ENCODE peak calls at places on chromosomes 7 and 10, in ten cellular contexts. One of them, this sample, is unnamed.

GRCh38 chr7:87152897-87153641 is 816 bp downstream of the DMTF1 start:
- DNase-seq in cardiac muscle cell: peak; percentile 42
- DNase-seq in CD4-positive, CD25-positive, alpha-beta regulatory T cell: no peak
- DNase-seq in RWPE1: peak; percentile 22
- DNase-seq in uterus: no peak
- DNase-seq in Peyer's patch: peak; percentile 66
- DNase-seq in stomach: peak; percentile 33
- DNase-seq in ovary: peak; percentile 30
- DNase-seq in thyroid gland: peak; percentile 28
- DNase-seq in left ventricle myocardium inferior: peak; percentile 23
- DNase-seq in this sample: peak; percentile 46

GRCh38 chr10:124869941-124870340 is 68.3 kb downstream of the ABRAXAS2 start:
- DNase-seq in uterus: no peak
- DNase-seq in CD4-positive, CD25-positive, alpha-beta regulatory T cell: no peak
- DNase-seq in RWPE1: no peak
- DNase-seq in stomach: no peak
- DNase-seq in ovary: no peak
- DNase-seq in Peyer's patch: no peak
- DNase-seq in left ventricle myocardium inferior: no peak
- DNase-seq in thyroid gland: no peak
- DNase-seq in cardiac muscle cell: no peak
- DNase-seq in this sample: no peak

GRCh38 chr7:132650498-132650897 is 74.2 kb upstream of the PLXNA4 start:
- DNase-seq in uterus: no peak
- DNase-seq in left ventricle myocardium inferior: no peak
- DNase-seq in thyroid gland: no peak
- DNase-seq in RWPE1: peak; percentile 46
- DNase-seq in ovary: no peak
- DNase-seq in stomach: no peak
- DNase-seq in Peyer's patch: no peak
- DNase-seq in CD4-positive, CD25-positive, alpha-beta regulatory T cell: no peak
- DNase-seq in cardiac muscle cell: no peak
- DNase-seq in this sample: no peak

GRCh38 chr10:132036887-132037675 is 28.7 kb upstream of the JAKMIP3 start:
- DNase-seq in ovary: no peak
- DNase-seq in left ventricle myocardium inferior: peak; percentile 34
- DNase-seq in cardiac muscle cell: peak; percentile 26
- DNase-seq in uterus: no peak
- DNase-seq in CD4-positive, CD25-positive, alpha-beta regulatory T cell: no peak
- DNase-seq in stomach: no peak
- DNase-seq in RWPE1: no peak
- DNase-seq in thyroid gland: no peak
- DNase-seq in Peyer's patch: no peak
- DNase-seq in this sample: peak; percentile 31

GRCh38 chr10:133554600-133554999 is 10.8 kb downstream of the SYCE1 start:
- DNase-seq in CD4-positive, CD25-positive, alpha-beta regulatory T cell: no peak
- DNase-seq in cardiac muscle cell: no peak
- DNase-seq in thyroid gland: no peak
- DNase-seq in ovary: no peak
- DNase-seq in Peyer's patch: no peak
- DNase-seq in left ventricle myocardium inferior: no peak
- DNase-seq in RWPE1: no peak
- DNase-seq in uterus: no peak
- DNase-seq in stomach: no peak
- DNase-seq in this sample: no peak

GRCh38 chr7:115910541-115911164 is 119.9 kb downstream of the TFEC start:
- DNase-seq in cardiac muscle cell: peak; percentile 49
- DNase-seq in Peyer's patch: no peak
- DNase-seq in left ventricle myocardium inferior: no peak
- DNase-seq in uterus: no peak
- DNase-seq in CD4-positive, CD25-positive, alpha-beta regulatory T cell: no peak
- DNase-seq in stomach: no peak
- DNase-seq in thyroid gland: no peak
- DNase-seq in RWPE1: peak; percentile 4
- DNase-seq in ovary: no peak
- DNase-seq in this sample: no peak

GRCh38 chr7:121582258-121582657 is 186.2 kb upstream of the FAM3C start:
- DNase-seq in CD4-positive, CD25-positive, alpha-beta regulatory T cell: no peak
- DNase-seq in cardiac muscle cell: no peak
- DNase-seq in thyroid gland: no peak
- DNase-seq in uterus: no peak
- DNase-seq in RWPE1: no peak
- DNase-seq in ovary: no peak
- DNase-seq in stomach: no peak
- DNase-seq in Peyer's patch: no peak
- DNase-seq in left ventricle myocardium inferior: no peak
- DNase-seq in this sample: no peak

GRCh38 chr10:103654925-103655324 is 161.4 kb downstream of the NEURL1 start:
- DNase-seq in cardiac muscle cell: peak; percentile 56
- DNase-seq in Peyer's patch: no peak
- DNase-seq in uterus: no peak
- DNase-seq in left ventricle myocardium inferior: no peak
- DNase-seq in thyroid gland: peak; percentile 34
- DNase-seq in ovary: no peak
- DNase-seq in CD4-positive, CD25-positive, alpha-beta regulatory T cell: no peak
- DNase-seq in RWPE1: no peak
- DNase-seq in stomach: no peak
- DNase-seq in this sample: no peak

GRCh38 chr10:129952771-129953489 is 11.1 kb downstream of the EBF3 start:
- DNase-seq in CD4-positive, CD25-positive, alpha-beta regulatory T cell: no peak
- DNase-seq in ovary: no peak
- DNase-seq in cardiac muscle cell: no peak
- DNase-seq in left ventricle myocardium inferior: no peak
- DNase-seq in stomach: no peak
- DNase-seq in uterus: no peak
- DNase-seq in Peyer's patch: peak; percentile 10
- DNase-seq in thyroid gland: no peak
- DNase-seq in RWPE1: no peak
- DNase-seq in this sample: no peak

GRCh38 chr10:129954916-129955315 is 9.2 kb downstream of the EBF3 start:
- DNase-seq in Peyer's patch: no peak
- DNase-seq in thyroid gland: no peak
- DNase-seq in stomach: no peak
- DNase-seq in left ventricle myocardium inferior: no peak
- DNase-seq in RWPE1: no peak
- DNase-seq in cardiac muscle cell: no peak
- DNase-seq in ovary: no peak
- DNase-seq in uterus: no peak
- DNase-seq in CD4-positive, CD25-positive, alpha-beta regulatory T cell: no peak
- DNase-seq in this sample: no peak

GRCh38 chr10:129951841-129952240 is 12.2 kb downstream of the EBF3 start:
- DNase-seq in stomach: peak; percentile 0
- DNase-seq in Peyer's patch: peak; percentile 13
- DNase-seq in ovary: no peak
- DNase-seq in cardiac muscle cell: no peak
- DNase-seq in thyroid gland: no peak
- DNase-seq in uterus: no peak
- DNase-seq in RWPE1: no peak
- DNase-seq in left ventricle myocardium inferior: no peak
- DNase-seq in CD4-positive, CD25-positive, alpha-beta regulatory T cell: no peak
- DNase-seq in this sample: no peak

GRCh38 chr10:129955591-129956284 is 8.3 kb downstream of the EBF3 start:
- DNase-seq in stomach: no peak
- DNase-seq in uterus: no peak
- DNase-seq in cardiac muscle cell: peak; percentile 15
- DNase-seq in RWPE1: no peak
- DNase-seq in left ventricle myocardium inferior: no peak
- DNase-seq in thyroid gland: no peak
- DNase-seq in CD4-positive, CD25-positive, alpha-beta regulatory T cell: no peak
- DNase-seq in ovary: no peak
- DNase-seq in Peyer's patch: no peak
- DNase-seq in this sample: no peak

DNA sequence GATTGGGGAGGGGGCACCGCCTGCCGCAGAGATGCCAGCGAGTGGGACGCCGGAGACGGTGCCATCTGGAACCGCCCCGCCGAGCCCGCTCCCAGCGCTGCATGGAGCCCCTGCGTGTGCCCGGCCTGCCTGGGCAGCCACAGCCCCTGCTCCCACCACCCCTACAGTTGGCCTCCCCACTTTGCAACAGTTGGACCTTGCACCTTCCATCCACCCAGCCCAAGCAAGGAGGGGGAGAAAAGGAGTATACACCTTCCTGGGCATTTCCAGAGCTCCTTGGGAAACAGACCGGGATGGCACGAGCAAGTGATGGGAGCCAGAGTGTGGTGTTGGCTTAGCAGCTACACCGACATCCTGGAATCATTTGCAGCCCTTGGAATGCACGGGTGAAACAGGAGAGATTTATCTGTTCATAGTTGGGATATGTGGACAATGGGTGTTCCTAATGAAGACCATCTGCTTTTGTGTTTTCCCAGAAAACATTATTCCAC is 10.5 kb downstream of the EBF3 start:
- DNase-seq in stomach: peak; percentile 8
- DNase-seq in thyroid gland: no peak
- DNase-seq in RWPE1: no peak
- DNase-seq in ovary: no peak
- DNase-seq in Peyer's patch: no peak
- DNase-seq in uterus: no peak
- DNase-seq in CD4-positive, CD25-positive, alpha-beta regulatory T cell: no peak
- DNase-seq in left ventricle myocardium inferior: no peak
- DNase-seq in cardiac muscle cell: no peak
- DNase-seq in this sample: no peak
- H3K27ac ChIP-seq in stomach: peak overlapping the region; percentile 20
- H3K27ac ChIP-seq in thyroid gland: no peak overlapping the region
- H3K27ac ChIP-seq in RWPE1: no peak overlapping the region
- H3K27ac ChIP-seq in ovary: no peak overlapping the region
- H3K27ac ChIP-seq in Peyer's patch: no peak overlapping the region
- H3K27ac ChIP-seq in uterus: no peak overlapping the region
- H3K27ac ChIP-seq in CD4-positive, CD25-positive, alpha-beta regulatory T cell: no peak overlapping the region
- H3K27ac ChIP-seq in left ventricle myocardium inferior: peak overlapping the region; percentile 93
- H3K27ac ChIP-seq in cardiac muscle cell: no peak overlapping the region
- H3K27ac ChIP-seq in this sample: no peak overlapping the region

GRCh38 chr7:106283831-106284515 is 810 bp downstream of the NAMPT start:
- DNase-seq in left ventricle myocardium inferior: peak; percentile 53
- DNase-seq in CD4-positive, CD25-positive, alpha-beta regulatory T cell: peak; percentile 47
- DNase-seq in RWPE1: peak; percentile 14
- DNase-seq in ovary: peak; percentile 62
- DNase-seq in uterus: peak; percentile 55
- DNase-seq in thyroid gland: peak; percentile 56
- DNase-seq in stomach: peak; percentile 65
- DNase-seq in Peyer's patch: peak; percentile 75
- DNase-seq in cardiac muscle cell: peak; percentile 66
- DNase-seq in this sample: peak; percentile 17

GRCh38 chr7:106281919-106282318 is 2.9 kb downstream of the NAMPT start:
- DNase-seq in left ventricle myocardium inferior: no peak
- DNase-seq in RWPE1: no peak
- DNase-seq in uterus: no peak
- DNase-seq in ovary: no peak
- DNase-seq in Peyer's patch: no peak
- DNase-seq in CD4-positive, CD25-positive, alpha-beta regulatory T cell: no peak
- DNase-seq in cardiac muscle cell: no peak
- DNase-seq in thyroid gland: no peak
- DNase-seq in stomach: no peak
- DNase-seq in this sample: no peak

GRCh38 chr7:106283501-106283830 is 1.3 kb downstream of the NAMPT start:
- DNase-seq in left ventricle myocardium inferior: no peak
- DNase-seq in stomach: no peak
- DNase-seq in ovary: no peak
- DNase-seq in RWPE1: no peak
- DNase-seq in Peyer's patch: no peak
- DNase-seq in cardiac muscle cell: no peak
- DNase-seq in thyroid gland: no peak
- DNase-seq in CD4-positive, CD25-positive, alpha-beta regulatory T cell: no peak
- DNase-seq in uterus: no peak
- DNase-seq in this sample: no peak

GRCh38 chr7:106282374-106282773 is 2.4 kb downstream of the NAMPT start:
- DNase-seq in left ventricle myocardium inferior: no peak
- DNase-seq in Peyer's patch: no peak
- DNase-seq in CD4-positive, CD25-positive, alpha-beta regulatory T cell: no peak
- DNase-seq in thyroid gland: no peak
- DNase-seq in stomach: no peak
- DNase-seq in cardiac muscle cell: no peak
- DNase-seq in RWPE1: no peak
- DNase-seq in ovary: no peak
- DNase-seq in uterus: no peak
- DNase-seq in this sample: no peak

DNA sequence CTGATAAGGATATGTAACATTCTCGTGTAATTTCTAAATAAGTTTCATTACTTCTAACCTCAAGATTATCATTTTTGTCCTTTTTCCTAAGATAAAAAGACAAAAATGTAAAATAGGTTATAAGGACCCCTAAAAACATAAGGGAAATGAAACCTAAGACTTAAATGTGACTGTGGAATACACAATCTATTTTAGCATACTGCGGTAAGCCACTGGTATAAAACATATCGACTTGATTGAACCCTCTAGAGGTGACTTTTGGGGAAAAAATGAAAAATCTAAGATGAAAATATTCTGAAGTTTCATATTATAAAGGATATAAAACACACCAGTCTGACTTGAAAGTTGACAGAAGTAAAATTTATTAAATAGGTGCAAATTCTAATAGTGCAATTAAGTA is 1.9 kb downstream of the NAMPT start:
- DNase-seq in left ventricle myocardium inferior: no peak
- DNase-seq in ovary: no peak
- DNase-seq in stomach: no peak
- DNase-seq in thyroid gland: no peak
- DNase-seq in CD4-positive, CD25-positive, alpha-beta regulatory T cell: no peak
- DNase-seq in RWPE1: no peak
- DNase-seq in cardiac muscle cell: no peak
- DNase-seq in uterus: no peak
- DNase-seq in Peyer's patch: no peak
- DNase-seq in this sample: no peak
- H3K27ac ChIP-seq in left ventricle myocardium inferior: peak overlapping the region; percentile 93
- H3K27ac ChIP-seq in ovary: no peak overlapping the region
- H3K27ac ChIP-seq in stomach: peak overlapping the region; percentile 97
- H3K27ac ChIP-seq in thyroid gland: no peak overlapping the region
- H3K27ac ChIP-seq in CD4-positive, CD25-positive, alpha-beta regulatory T cell: no peak overlapping the region
- H3K27ac ChIP-seq in RWPE1: no peak overlapping the region
- H3K27ac ChIP-seq in cardiac muscle cell: no peak overlapping the region
- H3K27ac ChIP-seq in uterus: no peak overlapping the region
- H3K27ac ChIP-seq in Peyer's patch: no peak overlapping the region
- H3K27ac ChIP-seq in this sample: no peak overlapping the region

GRCh38 chr7:51262796-51263519 is 53.7 kb downstream of the COBL start:
- DNase-seq in RWPE1: no peak
- DNase-seq in uterus: no peak
- DNase-seq in Peyer's patch: no peak
- DNase-seq in cardiac muscle cell: no peak
- DNase-seq in CD4-positive, CD25-positive, alpha-beta regulatory T cell: no peak
- DNase-seq in left ventricle myocardium inferior: no peak
- DNase-seq in stomach: no peak
- DNase-seq in ovary: no peak
- DNase-seq in thyroid gland: no peak
- DNase-seq in this sample: no peak
- H3K27ac ChIP-seq in RWPE1: no peak overlapping the region
- H3K27ac ChIP-seq in uterus: no peak overlapping the region
- H3K27ac ChIP-seq in Peyer's patch: no peak overlapping the region
- H3K27ac ChIP-seq in cardiac muscle cell: no peak overlapping the region
- H3K27ac ChIP-seq in CD4-positive, CD25-positive, alpha-beta regulatory T cell: no peak overlapping the region
- H3K27ac ChIP-seq in left ventricle myocardium inferior: peak overlapping the region; percentile 84
- H3K27ac ChIP-seq in stomach: peak overlapping the region; percentile 77
- H3K27ac ChIP-seq in ovary: no peak overlapping the region
- H3K27ac ChIP-seq in thyroid gland: peak overlapping the region; percentile 61
- H3K27ac ChIP-seq in this sample: peak overlapping the region; percentile 5

DNA sequence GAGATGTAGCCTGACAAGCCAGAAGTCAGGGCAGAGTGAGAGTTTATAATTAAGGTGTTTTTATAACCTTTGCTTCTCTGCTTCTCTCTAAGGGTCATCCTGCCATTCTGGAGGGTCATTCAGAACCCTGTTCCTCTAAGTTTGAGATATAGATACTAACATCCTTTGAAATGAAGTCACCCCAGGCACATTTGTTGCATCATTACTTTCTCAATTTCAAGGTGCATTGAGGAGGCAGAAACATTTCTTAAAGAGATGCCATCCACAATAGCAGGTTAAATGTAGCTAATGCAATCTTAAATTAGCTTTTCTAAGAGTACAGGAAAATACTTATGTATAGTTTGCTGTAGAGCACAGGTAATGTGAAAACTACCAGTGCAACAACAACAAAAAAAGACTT is 106.4 kb downstream of the LRRC4 start:
- DNase-seq in thyroid gland: no peak
- DNase-seq in uterus: no peak
- DNase-seq in left ventricle myocardium inferior: no peak
- DNase-seq in stomach: no peak
- DNase-seq in cardiac muscle cell: no peak
- DNase-seq in Peyer's patch: no peak
- DNase-seq in RWPE1: no peak
- DNase-seq in CD4-positive, CD25-positive, alpha-beta regulatory T cell: no peak
- DNase-seq in ovary: no peak
- DNase-seq in this sample: no peak
- H3K27ac ChIP-seq in thyroid gland: no peak overlapping the region
- H3K27ac ChIP-seq in uterus: no peak overlapping the region
- H3K27ac ChIP-seq in left ventricle myocardium inferior: no peak overlapping the region
- H3K27ac ChIP-seq in stomach: no peak overlapping the region
- H3K27ac ChIP-seq in cardiac muscle cell: no peak overlapping the region
- H3K27ac ChIP-seq in Peyer's patch: no peak overlapping the region
- H3K27ac ChIP-seq in RWPE1: no peak overlapping the region
- H3K27ac ChIP-seq in CD4-positive, CD25-positive, alpha-beta regulatory T cell: no peak overlapping the region
- H3K27ac ChIP-seq in ovary: no peak overlapping the region
- H3K27ac ChIP-seq in this sample: no peak overlapping the region

This sample was measured in caudate nucleus.